ENCODE peak calls at places on chromosomes 3 and 15, in nine cellular contexts. One of them, this sample, is unnamed.

GRCh38 chr15:53359038-53359437 is 400.4 kb downstream of the WDR72 start:
- DNase-seq in aorta: no peak
- DNase-seq in PC-9: no peak
- DNase-seq in NB4: no peak
- DNase-seq in sigmoid colon: no peak
- DNase-seq in keratinocyte: no peak
- DNase-seq in body of pancreas: no peak
- DNase-seq in astrocyte: no peak
- DNase-seq in fibroblast of mammary gland: no peak
- DNase-seq in this sample: no peak

GRCh38 chr3:48125886-48126622 is 62.2 kb downstream of the CDC25A start:
- DNase-seq in astrocyte: no peak
- DNase-seq in fibroblast of mammary gland: no peak
- DNase-seq in PC-9: no peak
- DNase-seq in aorta: no peak
- DNase-seq in NB4: no peak
- DNase-seq in sigmoid colon: no peak
- DNase-seq in body of pancreas: no peak
- DNase-seq in keratinocyte: no peak
- DNase-seq in this sample: no peak

GRCh38 chr3:114392831-114393230 is 99.0 kb downstream of the TIGIT start:
- DNase-seq in PC-9: no peak
- DNase-seq in NB4: no peak
- DNase-seq in aorta: no peak
- DNase-seq in keratinocyte: no peak
- DNase-seq in body of pancreas: no peak
- DNase-seq in fibroblast of mammary gland: no peak
- DNase-seq in sigmoid colon: no peak
- DNase-seq in astrocyte: no peak
- DNase-seq in this sample: no peak

GRCh38 chr3:10935846-10936631 is 56.5 kb upstream of the SLC6A1 start:
- DNase-seq in NB4: no peak
- DNase-seq in sigmoid colon: peak; percentile 48
- DNase-seq in aorta: peak; percentile 32
- DNase-seq in astrocyte: no peak
- DNase-seq in PC-9: no peak
- DNase-seq in keratinocyte: no peak
- DNase-seq in fibroblast of mammary gland: no peak
- DNase-seq in body of pancreas: no peak
- DNase-seq in this sample: no peak

GRCh38 chr3:194204036-194204792 is 68.3 kb downstream of the HES1 start:
- DNase-seq in aorta: no peak
- DNase-seq in body of pancreas: no peak
- DNase-seq in sigmoid colon: no peak
- DNase-seq in astrocyte: no peak
- DNase-seq in NB4: peak; percentile 26
- DNase-seq in fibroblast of mammary gland: no peak
- DNase-seq in keratinocyte: no peak
- DNase-seq in PC-9: no peak
- DNase-seq in this sample: no peak

GRCh38 chr3:54968546-54969172 is 40.8 kb upstream of the LRTM1 start:
- DNase-seq in astrocyte: peak; percentile 97
- DNase-seq in NB4: no peak
- DNase-seq in fibroblast of mammary gland: peak; percentile 77
- DNase-seq in keratinocyte: no peak
- DNase-seq in PC-9: no peak
- DNase-seq in sigmoid colon: no peak
- DNase-seq in body of pancreas: no peak
- DNase-seq in aorta: no peak
- DNase-seq in this sample: peak; percentile 60

GRCh38 chr3:148950806-148951205 is 40.5 kb upstream of the GYG1 start:
- DNase-seq in PC-9: no peak
- DNase-seq in NB4: peak; percentile 29
- DNase-seq in keratinocyte: no peak
- DNase-seq in sigmoid colon: no peak
- DNase-seq in fibroblast of mammary gland: peak; percentile 31
- DNase-seq in aorta: no peak
- DNase-seq in body of pancreas: no peak
- DNase-seq in astrocyte: no peak
- DNase-seq in this sample: no peak

GRCh38 chr3:115975353-115975752 is 352.0 kb downstream of the GAP43 start:
- DNase-seq in NB4: no peak
- DNase-seq in body of pancreas: no peak
- DNase-seq in sigmoid colon: no peak
- DNase-seq in keratinocyte: no peak
- DNase-seq in PC-9: no peak
- DNase-seq in astrocyte: peak; percentile 94
- DNase-seq in aorta: no peak
- DNase-seq in fibroblast of mammary gland: peak; percentile 75
- DNase-seq in this sample: peak; percentile 63

GRCh38 chr3:184588776-184589175 is 27.2 kb downstream of the EPHB3 start:
- DNase-seq in fibroblast of mammary gland: no peak
- DNase-seq in body of pancreas: no peak
- DNase-seq in NB4: no peak
- DNase-seq in PC-9: no peak
- DNase-seq in aorta: no peak
- DNase-seq in sigmoid colon: no peak
- DNase-seq in keratinocyte: no peak
- DNase-seq in astrocyte: no peak
- DNase-seq in this sample: no peak

GRCh38 chr15:64163662-64164362 is 990 bp upstream of the PPIB start:
- DNase-seq in PC-9: no peak
- DNase-seq in body of pancreas: no peak
- DNase-seq in sigmoid colon: no peak
- DNase-seq in fibroblast of mammary gland: no peak
- DNase-seq in keratinocyte: no peak
- DNase-seq in aorta: no peak
- DNase-seq in astrocyte: no peak
- DNase-seq in NB4: peak; percentile 79
- DNase-seq in this sample: no peak

GRCh38 chr15:62976301-62976842 is 66.2 kb upstream of the TPM1 start:
- DNase-seq in fibroblast of mammary gland: peak; percentile 28
- DNase-seq in aorta: no peak
- DNase-seq in keratinocyte: no peak
- DNase-seq in astrocyte: peak; percentile 75
- DNase-seq in sigmoid colon: no peak
- DNase-seq in NB4: no peak
- DNase-seq in PC-9: no peak
- DNase-seq in body of pancreas: no peak
- DNase-seq in this sample: no peak

GRCh38 chr3:39272191-39272590 is 7.6 kb downstream of the CX3CR1 start:
- DNase-seq in body of pancreas: no peak
- DNase-seq in aorta: no peak
- DNase-seq in sigmoid colon: no peak
- DNase-seq in astrocyte: no peak
- DNase-seq in PC-9: no peak
- DNase-seq in NB4: peak; percentile 42
- DNase-seq in fibroblast of mammary gland: no peak
- DNase-seq in keratinocyte: no peak
- DNase-seq in this sample: no peak

GRCh38 chr15:85404156-85404921 is 23.9 kb downstream of the AKAP13 start:
- DNase-seq in aorta: no peak
- DNase-seq in body of pancreas: no peak
- DNase-seq in sigmoid colon: no peak
- DNase-seq in keratinocyte: no peak
- DNase-seq in NB4: peak; percentile 25
- DNase-seq in astrocyte: peak; percentile 10
- DNase-seq in PC-9: no peak
- DNase-seq in fibroblast of mammary gland: no peak
- DNase-seq in this sample: no peak

GRCh38 chr3:50708620-50709019 is 33.9 kb downstream of the DOCK3 start:
- DNase-seq in PC-9: no peak
- DNase-seq in keratinocyte: no peak
- DNase-seq in body of pancreas: no peak
- DNase-seq in fibroblast of mammary gland: no peak
- DNase-seq in sigmoid colon: no peak
- DNase-seq in NB4: no peak
- DNase-seq in aorta: no peak
- DNase-seq in astrocyte: no peak
- DNase-seq in this sample: no peak

GRCh38 chr3:197795200-197795599 is 4.1 kb downstream of the LRCH3 start:
- DNase-seq in aorta: no peak
- DNase-seq in NB4: peak; percentile 23
- DNase-seq in body of pancreas: no peak
- DNase-seq in PC-9: peak; percentile 88
- DNase-seq in keratinocyte: no peak
- DNase-seq in sigmoid colon: no peak
- DNase-seq in astrocyte: peak; percentile 29
- DNase-seq in fibroblast of mammary gland: peak; percentile 96
- DNase-seq in this sample: peak; percentile 72

GRCh38 chr3:65974505-65974904 is 64.2 kb downstream of the MAGI1 start:
- DNase-seq in NB4: no peak
- DNase-seq in PC-9: no peak
- DNase-seq in fibroblast of mammary gland: peak; percentile 12
- DNase-seq in keratinocyte: no peak
- DNase-seq in sigmoid colon: no peak
- DNase-seq in aorta: no peak
- DNase-seq in astrocyte: no peak
- DNase-seq in body of pancreas: no peak
- DNase-seq in this sample: no peak

GRCh38 chr3:150384517-150385212 is 23.4 kb upstream of the TSC22D2 start:
- DNase-seq in NB4: peak; percentile 82
- DNase-seq in keratinocyte: no peak
- DNase-seq in PC-9: no peak
- DNase-seq in astrocyte: no peak
- DNase-seq in sigmoid colon: no peak
- DNase-seq in body of pancreas: no peak
- DNase-seq in fibroblast of mammary gland: peak; percentile 24
- DNase-seq in aorta: no peak
- DNase-seq in this sample: no peak
- H3K4me3 ChIP-seq in NB4: no peak overlapping the region
- H3K4me3 ChIP-seq in keratinocyte: no peak overlapping the region
- H3K4me3 ChIP-seq in PC-9: no peak overlapping the region
- H3K4me3 ChIP-seq in astrocyte: no peak overlapping the region
- H3K4me3 ChIP-seq in sigmoid colon: no peak overlapping the region
- H3K4me3 ChIP-seq in body of pancreas: no peak overlapping the region
- H3K4me3 ChIP-seq in fibroblast of mammary gland: no peak overlapping the region
- H3K4me3 ChIP-seq in aorta: no peak overlapping the region
- H3K4me3 ChIP-seq in this sample: no peak overlapping the region

DNA sequence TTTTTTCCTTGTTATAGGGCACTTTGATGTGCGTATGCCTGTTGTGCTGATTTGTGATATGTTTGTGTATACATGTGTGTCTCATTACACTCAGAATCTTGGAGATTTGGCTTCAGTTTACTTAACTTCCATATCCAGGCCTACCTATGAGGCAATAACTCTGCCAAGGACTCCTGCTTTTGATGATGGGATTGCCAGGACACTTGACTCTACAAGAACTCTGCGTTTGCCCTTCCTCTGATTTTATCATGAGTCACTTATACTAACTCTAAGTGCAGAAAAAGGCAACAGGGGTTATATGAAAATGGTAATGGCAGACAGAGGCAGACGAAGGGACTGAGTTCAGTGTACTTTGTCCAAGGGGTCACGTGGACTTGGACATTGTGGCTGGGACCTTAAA is 33.6 kb downstream of the MCTP2 start:
- DNase-seq in PC-9: no peak
- DNase-seq in NB4: peak; percentile 24
- DNase-seq in body of pancreas: no peak
- DNase-seq in aorta: no peak
- DNase-seq in sigmoid colon: no peak
- DNase-seq in astrocyte: no peak
- DNase-seq in fibroblast of mammary gland: peak; percentile 61
- DNase-seq in keratinocyte: peak; percentile 15
- DNase-seq in this sample: no peak
- H3K4me3 ChIP-seq in PC-9: no peak overlapping the region
- H3K4me3 ChIP-seq in NB4: no peak overlapping the region
- H3K4me3 ChIP-seq in body of pancreas: no peak overlapping the region
- H3K4me3 ChIP-seq in aorta: no peak overlapping the region
- H3K4me3 ChIP-seq in sigmoid colon: no peak overlapping the region
- H3K4me3 ChIP-seq in astrocyte: no peak overlapping the region
- H3K4me3 ChIP-seq in fibroblast of mammary gland: no peak overlapping the region
- H3K4me3 ChIP-seq in keratinocyte: no peak overlapping the region
- H3K4me3 ChIP-seq in this sample: no peak overlapping the region

GRCh38 chr15:41950127-41950483 is 22.3 kb downstream of the EHD4 start:
- DNase-seq in keratinocyte: no peak
- DNase-seq in sigmoid colon: no peak
- DNase-seq in aorta: no peak
- DNase-seq in NB4: no peak
- DNase-seq in astrocyte: no peak
- DNase-seq in body of pancreas: no peak
- DNase-seq in PC-9: no peak
- DNase-seq in fibroblast of mammary gland: no peak
- DNase-seq in this sample: no peak

GRCh38 chr15:41952003-41952563 is 20.3 kb downstream of the EHD4 start:
- DNase-seq in body of pancreas: no peak
- DNase-seq in aorta: no peak
- DNase-seq in NB4: no peak
- DNase-seq in astrocyte: no peak
- DNase-seq in fibroblast of mammary gland: no peak
- DNase-seq in PC-9: no peak
- DNase-seq in sigmoid colon: no peak
- DNase-seq in keratinocyte: no peak
- DNase-seq in this sample: no peak

GRCh38 chr15:41949400-41950126 is 22.8 kb downstream of the EHD4 start:
- DNase-seq in sigmoid colon: no peak
- DNase-seq in NB4: no peak
- DNase-seq in keratinocyte: no peak
- DNase-seq in PC-9: no peak
- DNase-seq in body of pancreas: no peak
- DNase-seq in astrocyte: no peak
- DNase-seq in fibroblast of mammary gland: no peak
- DNase-seq in aorta: no peak
- DNase-seq in this sample: no peak

GRCh38 chr15:41951571-41951970 is 20.8 kb downstream of the EHD4 start:
- DNase-seq in keratinocyte: no peak
- DNase-seq in fibroblast of mammary gland: no peak
- DNase-seq in aorta: no peak
- DNase-seq in sigmoid colon: no peak
- DNase-seq in NB4: no peak
- DNase-seq in astrocyte: no peak
- DNase-seq in body of pancreas: no peak
- DNase-seq in PC-9: no peak
- DNase-seq in this sample: no peak

GRCh38 chr15:41950505-41950904 is 21.9 kb downstream of the EHD4 start:
- DNase-seq in body of pancreas: no peak
- DNase-seq in astrocyte: no peak
- DNase-seq in fibroblast of mammary gland: peak; percentile 67
- DNase-seq in keratinocyte: no peak
- DNase-seq in aorta: no peak
- DNase-seq in sigmoid colon: no peak
- DNase-seq in NB4: no peak
- DNase-seq in PC-9: no peak
- DNase-seq in this sample: no peak
- H3K4me3 ChIP-seq in body of pancreas: no peak overlapping the region
- H3K4me3 ChIP-seq in astrocyte: no peak overlapping the region
- H3K4me3 ChIP-seq in fibroblast of mammary gland: no peak overlapping the region
- H3K4me3 ChIP-seq in keratinocyte: no peak overlapping the region
- H3K4me3 ChIP-seq in aorta: no peak overlapping the region
- H3K4me3 ChIP-seq in sigmoid colon: no peak overlapping the region
- H3K4me3 ChIP-seq in NB4: no peak overlapping the region
- H3K4me3 ChIP-seq in PC-9: no peak overlapping the region
- H3K4me3 ChIP-seq in this sample: no peak overlapping the region

DNA sequence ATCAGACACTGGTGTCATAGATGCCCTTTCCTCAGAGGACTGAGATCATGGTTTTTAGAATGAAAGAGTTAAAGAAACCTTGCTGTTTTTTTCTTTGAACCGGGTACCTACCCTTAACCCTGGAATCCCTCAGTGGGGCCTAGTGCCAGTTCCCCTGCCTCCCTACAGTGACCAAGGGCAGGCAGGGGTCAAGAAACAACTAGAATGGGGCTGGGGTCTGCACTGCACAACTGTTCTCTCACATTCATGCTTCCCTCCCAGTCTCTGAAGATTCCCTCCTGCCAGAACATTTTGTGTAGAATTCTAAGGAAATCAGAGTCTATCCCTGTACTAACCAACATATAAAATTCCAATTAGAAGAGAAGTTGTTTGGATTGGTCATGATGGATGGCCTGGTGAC is 47.9 kb downstream of the TGFBR2 start:
- DNase-seq in astrocyte: no peak
- DNase-seq in keratinocyte: no peak
- DNase-seq in PC-9: no peak
- DNase-seq in NB4: no peak
- DNase-seq in sigmoid colon: no peak
- DNase-seq in aorta: no peak
- DNase-seq in fibroblast of mammary gland: no peak
- DNase-seq in body of pancreas: no peak
- DNase-seq in this sample: no peak
- H3K4me3 ChIP-seq in astrocyte: no peak overlapping the region
- H3K4me3 ChIP-seq in keratinocyte: no peak overlapping the region
- H3K4me3 ChIP-seq in PC-9: no peak overlapping the region
- H3K4me3 ChIP-seq in NB4: no peak overlapping the region
- H3K4me3 ChIP-seq in sigmoid colon: no peak overlapping the region
- H3K4me3 ChIP-seq in aorta: no peak overlapping the region
- H3K4me3 ChIP-seq in fibroblast of mammary gland: no peak overlapping the region
- H3K4me3 ChIP-seq in body of pancreas: no peak overlapping the region
- H3K4me3 ChIP-seq in this sample: no peak overlapping the region